ENCODE peak calls at places on chromosome 12, in six cellular contexts. F is cerebellar cortex, H is activated gamma-delta T cell treated with Interleukin-2 at 50 U/mL for 16 hours, I is caudate nucleus, R is transverse colon, A is left cardiac atrium. O is an unnamed sample.

GRCh38 chr12:49108958-49109404 is 1.7 kb downstream of the LMBR1L start:
- DNase-seq in F (peak; percentile 27), H (no peak), I (no peak), R (peak; percentile 76), A (peak; percentile 68), O (peak; percentile 77)

GRCh38 chr12:104131609-104132008 is 6.4 kb downstream of the NFYB start:
- DNase-seq in F (no peak), H (no peak), I (no peak), R (no peak), A (no peak), O (no peak)

GRCh38 chr12:88600272-88600671 is 20.0 kb upstream of the KITLG start:
- DNase-seq in F (no peak), H (no peak), I (no peak), R (no peak), A (no peak), O (no peak)

GRCh38 chr12:121391619-121392324 is 8.1 kb upstream of the RNF34 start:
- DNase-seq in F (no peak), H (no peak), I (no peak), R (peak; percentile 38), A (no peak), O (no peak)

GRCh38 chr12:15997910-15998309 is 86.8 kb downstream of the DERA start:
- DNase-seq in F (no peak), H (no peak), I (no peak), R (no peak), A (no peak), O (no peak)

GRCh38 chr12:51421266-51421884 is 3.3 kb upstream of the SLC4A8 start:
- DNase-seq in F (peak; percentile 91), H (peak; percentile 8), I (peak; percentile 17), R (peak; percentile 46), A (peak; percentile 24), O (peak; percentile 72)

GRCh38 chr12:52506858-52507715 is 13.1 kb downstream of the KRT5 start:
- DNase-seq in F (peak; percentile 29), H (no peak), I (no peak), R (no peak), A (no peak), O (no peak)

GRCh38 chr12:57225680-57226190 is 3.8 kb upstream of the SHMT2 start:
- DNase-seq in F (no peak), H (no peak), I (no peak), R (no peak), A (no peak), O (no peak)

GRCh38 chr12:124763594-124763979 is 100.1 kb downstream of the SCARB1 start:
- DNase-seq in F (no peak), H (no peak), I (no peak), R (no peak), A (no peak), O (no peak)

GRCh38 chr12:2582631-2583616 is 211.8 kb upstream of the FKBP4 start:
- DNase-seq in F (peak; percentile 44), H (peak; percentile 30), I (peak; percentile 12), R (peak; percentile 70), A (peak; percentile 76), O (peak; percentile 66)

GRCh38 chr12:24595652-24596235 is 353.2 kb downstream of the BCAT1 start:
- DNase-seq in F (no peak), H (no peak), I (no peak), R (no peak), A (no peak), O (no peak)

GRCh38 chr12:16238661-16239060 is 38.8 kb downstream of the SLC15A5 start:
- DNase-seq in F (no peak), H (no peak), I (no peak), R (no peak), A (no peak), O (no peak)

GRCh38 chr12:42730286-42730685 is 140.7 kb upstream of the PRICKLE1 start:
- DNase-seq in F (no peak), H (no peak), I (no peak), R (no peak), A (no peak), O (no peak)

GRCh38 chr12:48002773-48003218 is 1.5 kb downstream of the COL2A1 start:
- DNase-seq in F (no peak), H (no peak), I (no peak), R (peak; percentile 37), A (peak; percentile 62), O (no peak)

GRCh38 chr12:47397664-47398281 is 308.1 kb downstream of the RPAP3 start:
- DNase-seq in F (peak; percentile 74), H (peak; percentile 19), I (no peak), R (no peak), A (no peak), O (peak; percentile 28)

GRCh38 chr12:126055521-126055920 is 990.3 kb downstream of the AACS start:
- DNase-seq in F (no peak), H (no peak), I (no peak), R (no peak), A (no peak), O (no peak)

GRCh38 chr12:12534134-12534866 is 28.4 kb downstream of the DUSP16 start:
- DNase-seq in F (peak; percentile 41), H (no peak), I (no peak), R (no peak), A (no peak), O (no peak)

GRCh38 chr12:121400332-121401139 is 618 bp downstream of the RNF34 start:
- DNase-seq in F (peak; percentile 37), H (peak; percentile 36), I (peak; percentile 19), R (peak; percentile 52), A (peak; percentile 43), O (peak; percentile 51)